ENCODE peak calls at places on chromosomes 6 and 20, in four cellular contexts. One of them, this sample, is unnamed.

GRCh38 chr20:19888269-19888669 is 128.9 kb upstream of the NAA20 start:
- DNase-seq in right lobe of liver: no peak
- DNase-seq in astrocyte of the spinal cord: no peak
- DNase-seq in CD8-positive, alpha-beta T cell: no peak
- DNase-seq in this sample: no peak

GRCh38 chr6:170176621-170177382 is 114.1 kb downstream of the DLL1 start:
- DNase-seq in CD8-positive, alpha-beta T cell: peak; percentile 30
- DNase-seq in astrocyte of the spinal cord: no peak
- DNase-seq in right lobe of liver: peak; percentile 48
- DNase-seq in this sample: no peak

GRCh38 chr6:132190815-132191175 is 210.5 kb downstream of the MOXD1 start:
- DNase-seq in right lobe of liver: no peak
- DNase-seq in astrocyte of the spinal cord: peak; percentile 72
- DNase-seq in CD8-positive, alpha-beta T cell: no peak
- DNase-seq in this sample: no peak

GRCh38 chr6:140480852-140481251 is 1106.4 kb upstream of the CITED2 start:
- DNase-seq in right lobe of liver: no peak
- DNase-seq in astrocyte of the spinal cord: peak; percentile 17
- DNase-seq in CD8-positive, alpha-beta T cell: no peak
- DNase-seq in this sample: no peak

GRCh38 chr6:151445482-151445881 is 6.4 kb downstream of the RMND1 start:
- DNase-seq in right lobe of liver: no peak
- DNase-seq in CD8-positive, alpha-beta T cell: no peak
- DNase-seq in astrocyte of the spinal cord: peak; percentile 93
- DNase-seq in this sample: no peak

GRCh38 chr6:122620428-122620827 is 10.2 kb downstream of the PKIB start:
- DNase-seq in astrocyte of the spinal cord: no peak
- DNase-seq in CD8-positive, alpha-beta T cell: no peak
- DNase-seq in right lobe of liver: no peak
- DNase-seq in this sample: no peak

GRCh38 chr6:146305098-146305497 is 238.5 kb upstream of the RAB32 start:
- DNase-seq in astrocyte of the spinal cord: no peak
- DNase-seq in CD8-positive, alpha-beta T cell: no peak
- DNase-seq in right lobe of liver: no peak
- DNase-seq in this sample: no peak

GRCh38 chr20:32438331-32438858 is 80.3 kb downstream of the ASXL1 start:
- DNase-seq in astrocyte of the spinal cord: no peak
- DNase-seq in CD8-positive, alpha-beta T cell: no peak
- DNase-seq in right lobe of liver: no peak
- DNase-seq in this sample: no peak

GRCh38 chr6:106972500-106972899 is 2.0 kb downstream of the CD24 start:
- DNase-seq in CD8-positive, alpha-beta T cell: no peak
- DNase-seq in astrocyte of the spinal cord: peak; percentile 7
- DNase-seq in right lobe of liver: no peak
- DNase-seq in this sample: no peak

GRCh38 chr6:88535296-88535695 is 369.1 kb upstream of the CNR1 start:
- DNase-seq in astrocyte of the spinal cord: no peak
- DNase-seq in right lobe of liver: no peak
- DNase-seq in CD8-positive, alpha-beta T cell: no peak
- DNase-seq in this sample: no peak

GRCh38 chr6:118509009-118509617 is 39.0 kb upstream of the PLN start:
- DNase-seq in CD8-positive, alpha-beta T cell: no peak
- DNase-seq in astrocyte of the spinal cord: peak; percentile 54
- DNase-seq in right lobe of liver: no peak
- DNase-seq in this sample: no peak

GRCh38 chr6:135113855-135114254 is 59.2 kb upstream of the HBS1L start:
- DNase-seq in CD8-positive, alpha-beta T cell: no peak
- DNase-seq in astrocyte of the spinal cord: no peak
- DNase-seq in right lobe of liver: no peak
- DNase-seq in this sample: no peak

GRCh38 chr6:22877946-22878705 is 308.8 kb downstream of the HDGFL1 start:
- DNase-seq in astrocyte of the spinal cord: peak; percentile 87
- DNase-seq in right lobe of liver: no peak
- DNase-seq in CD8-positive, alpha-beta T cell: no peak
- DNase-seq in this sample: no peak

GRCh38 chr20:37275125-37275524 is 13.5 kb upstream of the GHRH start:
- DNase-seq in astrocyte of the spinal cord: no peak
- DNase-seq in CD8-positive, alpha-beta T cell: no peak
- DNase-seq in right lobe of liver: no peak
- DNase-seq in this sample: no peak

GRCh38 chr20:44097521-44098255 is 89.3 kb downstream of the JPH2 start:
- DNase-seq in CD8-positive, alpha-beta T cell: no peak
- DNase-seq in astrocyte of the spinal cord: no peak
- DNase-seq in right lobe of liver: no peak
- DNase-seq in this sample: no peak

GRCh38 chr6:167985911-167986595 is 11.4 kb upstream of the KIF25 start:
- DNase-seq in astrocyte of the spinal cord: no peak
- DNase-seq in right lobe of liver: no peak
- DNase-seq in CD8-positive, alpha-beta T cell: no peak
- DNase-seq in this sample: no peak

GRCh38 chr6:13412211-13412610 is 75.2 kb downstream of the GFOD1 start:
- DNase-seq in astrocyte of the spinal cord: no peak
- DNase-seq in right lobe of liver: no peak
- DNase-seq in CD8-positive, alpha-beta T cell: no peak
- DNase-seq in this sample: no peak

GRCh38 chr6:94735270-94735669 is 842.1 kb upstream of the MANEA start:
- DNase-seq in right lobe of liver: no peak
- DNase-seq in astrocyte of the spinal cord: no peak
- DNase-seq in CD8-positive, alpha-beta T cell: no peak
- DNase-seq in this sample: no peak

GRCh38 chr6:24484657-24485318 is 4.6 kb downstream of the GPLD1 start:
- DNase-seq in astrocyte of the spinal cord: peak; percentile 10
- DNase-seq in right lobe of liver: no peak
- DNase-seq in CD8-positive, alpha-beta T cell: no peak
- DNase-seq in this sample: no peak

GRCh38 chr6:3724451-3725144 is 26.9 kb downstream of the PXDC1 start:
- DNase-seq in right lobe of liver: no peak
- DNase-seq in CD8-positive, alpha-beta T cell: no peak
- DNase-seq in astrocyte of the spinal cord: no peak
- DNase-seq in this sample: no peak

GRCh38 chr6:38806271-38806670 is 91.2 kb downstream of the DNAH8 start:
- DNase-seq in CD8-positive, alpha-beta T cell: no peak
- DNase-seq in right lobe of liver: no peak
- DNase-seq in astrocyte of the spinal cord: no peak
- DNase-seq in this sample: no peak

GRCh38 chr6:48568856-48569255 is 457.9 kb upstream of the PTCHD4 start:
- DNase-seq in astrocyte of the spinal cord: no peak
- DNase-seq in right lobe of liver: no peak
- DNase-seq in CD8-positive, alpha-beta T cell: no peak
- DNase-seq in this sample: no peak

GRCh38 chr20:33839591-33839990 is 28.4 kb downstream of the CHMP4B start:
- DNase-seq in astrocyte of the spinal cord: no peak
- DNase-seq in right lobe of liver: peak; percentile 85
- DNase-seq in CD8-positive, alpha-beta T cell: no peak
- DNase-seq in this sample: no peak

DNA sequence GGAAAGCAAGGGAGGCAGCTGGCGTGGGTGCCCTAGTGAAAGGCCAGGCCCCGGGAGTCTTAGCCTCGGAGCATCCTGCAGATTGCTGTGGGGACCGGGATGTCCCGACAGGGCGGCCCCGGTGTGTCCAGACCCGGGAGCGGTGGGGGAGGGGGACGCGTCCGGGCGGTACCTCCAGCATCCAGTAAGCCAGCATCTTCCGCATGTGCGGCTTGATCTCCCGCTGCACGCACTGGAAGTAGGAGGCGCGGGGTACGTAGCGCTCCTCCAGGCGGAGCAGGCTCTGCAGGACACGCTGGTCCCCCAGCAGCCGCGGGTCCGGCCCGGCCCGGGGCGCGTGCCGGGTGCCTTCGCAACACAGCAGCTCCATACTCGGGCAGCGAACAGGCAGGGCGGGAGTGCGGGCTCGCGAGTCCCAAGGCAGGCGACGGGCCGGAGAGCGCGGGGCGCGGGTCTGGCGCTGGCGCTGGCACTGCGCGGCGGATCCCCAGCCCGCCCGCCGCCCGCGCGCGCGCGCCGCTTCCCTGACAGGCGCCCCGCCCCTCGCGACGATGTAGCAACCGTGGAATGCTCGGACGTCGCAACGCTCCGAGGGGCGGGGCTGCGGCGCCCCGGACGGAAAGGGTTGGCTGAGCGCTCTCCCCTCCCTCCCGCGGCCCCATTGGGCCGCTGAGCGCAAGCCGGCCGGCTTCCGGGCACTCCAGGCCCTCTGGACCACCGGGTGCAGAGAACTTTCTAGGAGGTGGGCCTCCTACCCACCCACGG is at the start of gene CCND3:
- DNase-seq in right lobe of liver: peak; percentile 94
- DNase-seq in CD8-positive, alpha-beta T cell: peak; percentile 81
- DNase-seq in astrocyte of the spinal cord: peak; percentile 93
- DNase-seq in this sample: no peak
- TF ChIP-seq CTCF in right lobe of liver: no peak
- TF ChIP-seq CTCF in CD8-positive, alpha-beta T cell: no peak
- TF ChIP-seq CTCF in astrocyte of the spinal cord: no peak
- TF ChIP-seq CTCF in this sample: no peak

GRCh38 chr6:344816-345340 is 46.7 kb upstream of the IRF4 start:
- DNase-seq in CD8-positive, alpha-beta T cell: no peak
- DNase-seq in astrocyte of the spinal cord: peak; percentile 78
- DNase-seq in right lobe of liver: no peak
- DNase-seq in this sample: no peak

GRCh38 chr6:342832-343179 is 48.7 kb upstream of the IRF4 start:
- DNase-seq in astrocyte of the spinal cord: no peak
- DNase-seq in CD8-positive, alpha-beta T cell: no peak
- DNase-seq in right lobe of liver: no peak
- DNase-seq in this sample: no peak

GRCh38 chr6:343960-344815 is 47.4 kb upstream of the IRF4 start:
- DNase-seq in astrocyte of the spinal cord: no peak
- DNase-seq in right lobe of liver: no peak
- DNase-seq in CD8-positive, alpha-beta T cell: no peak
- DNase-seq in this sample: no peak

GRCh38 chr6:341914-342831 is 49.4 kb upstream of the IRF4 start:
- DNase-seq in right lobe of liver: no peak
- DNase-seq in CD8-positive, alpha-beta T cell: no peak
- DNase-seq in astrocyte of the spinal cord: no peak
- DNase-seq in this sample: no peak

DNA sequence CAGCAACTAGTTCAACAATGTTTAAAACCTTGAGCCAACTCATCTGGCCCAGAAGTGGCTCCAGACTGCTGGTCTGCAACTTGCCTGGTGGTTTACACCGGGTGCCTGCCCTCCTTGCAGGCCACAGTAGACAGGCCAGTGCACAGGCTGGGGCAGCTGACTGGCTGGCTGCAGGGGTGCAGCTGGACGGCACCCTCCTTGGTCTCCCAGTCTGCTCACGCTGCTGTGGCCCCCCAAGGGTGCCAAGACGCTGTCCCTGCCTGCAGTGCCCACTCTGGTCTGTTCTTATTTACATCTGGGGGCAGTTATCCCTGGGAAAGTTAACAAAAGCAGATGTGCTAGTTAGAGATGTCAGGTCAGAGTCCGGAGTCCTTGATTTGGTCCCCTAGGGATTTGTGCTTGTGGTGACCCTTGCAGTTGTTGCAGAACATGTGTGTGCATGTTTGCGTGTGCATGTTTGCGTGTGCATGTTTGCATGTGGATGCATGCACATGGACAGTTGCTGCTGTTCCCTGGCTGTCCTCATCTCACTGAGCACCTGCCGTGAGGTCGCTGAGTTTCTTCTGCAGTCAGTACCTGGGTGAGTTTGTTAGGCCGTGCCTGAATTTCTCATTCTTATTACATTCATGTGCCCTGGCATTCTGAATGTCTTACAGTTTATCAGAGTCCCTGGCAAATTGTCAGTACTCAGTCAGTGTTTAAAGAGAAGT is 48.2 kb upstream of the IRF4 start:
- DNase-seq in right lobe of liver: no peak
- DNase-seq in CD8-positive, alpha-beta T cell: no peak
- DNase-seq in astrocyte of the spinal cord: no peak
- DNase-seq in this sample: no peak
- H3K4me3 ChIP-seq in right lobe of liver: no peak overlapping the region
- H3K4me3 ChIP-seq in CD8-positive, alpha-beta T cell: no peak overlapping the region
- H3K4me3 ChIP-seq in astrocyte of the spinal cord: no peak overlapping the region
- H3K4me3 ChIP-seq in this sample: no peak overlapping the region

GRCh38 chr6:56652994-56653393 is 10.3 kb upstream of the DST start:
- DNase-seq in CD8-positive, alpha-beta T cell: no peak
- DNase-seq in astrocyte of the spinal cord: peak; percentile 84
- DNase-seq in right lobe of liver: no peak
- DNase-seq in this sample: peak; percentile 57

GRCh38 chr6:56650191-56650590 is 7.5 kb upstream of the DST start:
- DNase-seq in astrocyte of the spinal cord: no peak
- DNase-seq in CD8-positive, alpha-beta T cell: no peak
- DNase-seq in right lobe of liver: no peak
- DNase-seq in this sample: no peak

GRCh38 chr6:56655250-56655649 is 12.6 kb upstream of the DST start:
- DNase-seq in CD8-positive, alpha-beta T cell: no peak
- DNase-seq in astrocyte of the spinal cord: no peak
- DNase-seq in right lobe of liver: no peak
- DNase-seq in this sample: no peak

GRCh38 chr6:56649782-56650181 is 7.1 kb upstream of the DST start:
- DNase-seq in astrocyte of the spinal cord: no peak
- DNase-seq in CD8-positive, alpha-beta T cell: no peak
- DNase-seq in right lobe of liver: no peak
- DNase-seq in this sample: no peak

DNA sequence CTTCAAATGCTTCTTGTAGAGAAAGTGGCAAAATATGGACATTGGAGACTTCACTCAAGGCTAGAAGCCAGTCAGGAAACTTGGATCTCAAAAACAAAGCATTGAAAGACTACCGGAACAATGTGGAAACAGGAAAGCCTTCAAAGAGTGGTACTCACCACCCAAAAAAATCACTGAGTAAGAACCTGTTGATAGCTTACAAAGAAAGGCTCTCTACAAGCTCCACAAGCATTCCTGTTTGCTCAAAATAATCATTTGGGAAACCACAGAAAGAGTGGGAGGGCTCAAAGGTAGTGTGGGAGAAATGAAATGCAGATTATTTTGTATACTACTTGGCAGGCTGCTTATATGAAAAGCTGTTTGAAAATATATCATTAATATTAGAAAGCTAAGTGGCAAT is 9.5 kb upstream of the DST start:
- DNase-seq in CD8-positive, alpha-beta T cell: no peak
- DNase-seq in right lobe of liver: no peak
- DNase-seq in astrocyte of the spinal cord: peak; percentile 47
- DNase-seq in this sample: no peak
- TF ChIP-seq CTCF in CD8-positive, alpha-beta T cell: no peak
- TF ChIP-seq CTCF in right lobe of liver: no peak
- TF ChIP-seq CTCF in astrocyte of the spinal cord: no peak
- TF ChIP-seq CTCF in this sample: no peak

GRCh38 chr6:17986656-17987575 is 519 bp downstream of the KIF13A start:
- DNase-seq in CD8-positive, alpha-beta T cell: no peak
- DNase-seq in right lobe of liver: peak; percentile 73
- DNase-seq in astrocyte of the spinal cord: peak; percentile 54
- DNase-seq in this sample: no peak

GRCh38 chr6:17984399-17984798 is 3.0 kb downstream of the KIF13A start:
- DNase-seq in right lobe of liver: no peak
- DNase-seq in CD8-positive, alpha-beta T cell: no peak
- DNase-seq in astrocyte of the spinal cord: no peak
- DNase-seq in this sample: no peak

GRCh38 chr6:17985934-17986655 is 1.3 kb downstream of the KIF13A start:
- DNase-seq in astrocyte of the spinal cord: no peak
- DNase-seq in right lobe of liver: no peak
- DNase-seq in CD8-positive, alpha-beta T cell: no peak
- DNase-seq in this sample: no peak

GRCh38 chr6:17983712-17984111 is 3.7 kb downstream of the KIF13A start:
- DNase-seq in CD8-positive, alpha-beta T cell: no peak
- DNase-seq in astrocyte of the spinal cord: no peak
- DNase-seq in right lobe of liver: no peak
- DNase-seq in this sample: no peak

GRCh38 chr6:17984822-17985660 is 2.4 kb downstream of the KIF13A start:
- DNase-seq in CD8-positive, alpha-beta T cell: no peak
- DNase-seq in right lobe of liver: no peak
- DNase-seq in astrocyte of the spinal cord: no peak
- DNase-seq in this sample: no peak
- H3K4me3 ChIP-seq in CD8-positive, alpha-beta T cell: no peak overlapping the region
- H3K4me3 ChIP-seq in right lobe of liver: peak overlapping the region; percentile 20
- H3K4me3 ChIP-seq in astrocyte of the spinal cord: peak overlapping the region; percentile 17
- H3K4me3 ChIP-seq in this sample: no peak overlapping the region

GRCh38 chr6:46334442-46334841 is 156.8 kb downstream of the RCAN2 start:
- DNase-seq in CD8-positive, alpha-beta T cell: no peak
- DNase-seq in astrocyte of the spinal cord: no peak
- DNase-seq in right lobe of liver: no peak
- DNase-seq in this sample: no peak
- TF ChIP-seq CTCF in CD8-positive, alpha-beta T cell: no peak
- TF ChIP-seq CTCF in astrocyte of the spinal cord: no peak
- TF ChIP-seq CTCF in right lobe of liver: no peak
- TF ChIP-seq CTCF in this sample: no peak

This sample was measured in kidney epithelial cell.